ENCODE peak calls at places on chromosomes 7 and 10, in eight cellular contexts. W, E, F, Y, I, V, L and S are unnamed samples.

GRCh38 chr7:2843711-2844152 is 376 bp downstream of the GNA12 start:
- DNase-seq in W (no peak), F (peak), L (no peak), E (no peak), Y (no peak), V (no peak), I (no peak), S (no peak)

GRCh38 chr7:36670585-36671431 is 53.5 kb downstream of the AOAH start:
- DNase-seq in F (peak), V (no peak), W (peak), L (peak), Y (no peak), I (peak), E (no peak), S (peak)

GRCh38 chr7:52959878-52960660 is 75.4 kb upstream of the POM121L12 start:
- DNase-seq in E (no peak), I (no peak), Y (no peak), V (no peak), L (no peak), W (no peak), F (no peak), S (no peak)

GRCh38 chr7:113404245-113404644 is 285.9 kb upstream of the SMIM30 start:
- DNase-seq in W (no peak), L (no peak), Y (no peak), F (no peak), V (no peak), I (peak), E (no peak), S (no peak)

GRCh38 chr7:1432411-1433082 is 26.7 kb downstream of the MICALL2 start:
- DNase-seq in F (peak), V (peak), W (peak), I (peak), E (no peak), L (peak), Y (no peak), S (no peak)

GRCh38 chr7:100629117-100629711 is 12.1 kb downstream of the TFR2 start:
- DNase-seq in W (peak), Y (no peak), V (no peak), L (no peak), E (no peak), I (peak), F (no peak), S (no peak)

GRCh38 chr7:29156798-29157461 is 10.6 kb upstream of the CPVL start:
- DNase-seq in L (no peak), W (no peak), F (no peak), E (no peak), I (no peak), Y (no peak), V (no peak), S (no peak)

GRCh38 chr7:129169705-129170319 is 18.6 kb upstream of the SMO start:
- DNase-seq in L (no peak), F (no peak), V (no peak), W (no peak), I (no peak), E (no peak), Y (no peak), S (no peak)

GRCh38 chr10:64379898-64380297 is 858.7 kb downstream of the REEP3 start:
- DNase-seq in W (no peak), L (no peak), V (no peak), I (no peak), F (no peak), Y (no peak), E (no peak), S (no peak)

GRCh38 chr7:129949292-129950133 is 3.2 kb downstream of the UBE2H start:
- DNase-seq in F (peak), I (peak), V (no peak), W (peak), L (peak), Y (peak), E (no peak), S (no peak)

GRCh38 chr7:144834516-144835165 is 1.2 kb downstream of the TPK1 start:
- DNase-seq in I (peak), L (peak), E (no peak), Y (no peak), V (no peak), F (peak), W (peak), S (no peak)

DNA sequence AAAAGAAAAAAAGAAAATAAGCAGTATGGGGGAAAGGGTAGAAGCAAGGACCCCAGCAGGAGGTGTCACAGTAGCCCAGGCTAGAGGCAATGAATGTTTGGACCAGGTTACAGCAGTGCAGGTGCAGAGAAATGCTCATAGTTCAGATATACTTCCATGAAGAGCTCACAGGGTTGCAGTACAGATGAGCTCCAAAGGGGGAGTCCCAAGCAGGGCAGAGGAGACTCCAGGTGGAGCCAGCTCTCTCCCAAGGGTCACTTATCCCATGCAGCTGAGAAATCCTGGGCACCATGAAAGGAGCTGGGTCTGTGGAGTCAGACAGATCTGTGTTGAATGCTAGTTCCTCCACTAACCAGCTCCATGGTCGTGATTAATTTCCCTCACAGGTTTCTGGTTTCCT is 174.9 kb downstream of the C7orf25 start:
- DNase-seq in V (no peak), L (no peak), I (no peak), Y (no peak), E (no peak), W (no peak), F (no peak), S (no peak)
- TF ChIP-seq CTCF in V (no peak), L (no peak), I (peak), Y (no peak), E (no peak), W (no peak), F (peak), S (no peak)

GRCh38 chr7:151008511-151009323 is 15.6 kb downstream of the ATG9B start:
- DNase-seq in V (peak), W (peak), Y (no peak), I (peak), E (no peak), L (no peak), F (peak), S (no peak)

GRCh38 chr7:151006590-151007300 is 15.9 kb downstream of the NOS3 start:
- DNase-seq in L (no peak), E (no peak), V (no peak), W (no peak), F (no peak), Y (no peak), I (no peak), S (no peak)

GRCh38 chr7:151007469-151007898 is 16.7 kb downstream of the NOS3 start:
- DNase-seq in L (no peak), I (no peak), W (peak), Y (no peak), V (no peak), E (no peak), F (no peak), S (no peak)

GRCh38 chr7:151009340-151010001 is 14.8 kb downstream of the ATG9B start:
- DNase-seq in E (no peak), W (no peak), I (no peak), L (no peak), Y (no peak), F (no peak), V (no peak), S (no peak)

GRCh38 chr7:151008143-151008510 is 16.2 kb downstream of the ATG9B start:
- DNase-seq in V (no peak), W (peak), L (no peak), F (no peak), I (peak), Y (no peak), E (no peak), S (no peak)
- H3K4me3 ChIP-seq in V (peak), W (no peak), L (no peak), F (no peak), I (peak), Y (no peak), E (no peak), S (no peak)

GRCh38 chr10:129657297-129657974 is 190.4 kb downstream of the MGMT start:
- DNase-seq in F (no peak), Y (no peak), L (no peak), E (no peak), W (no peak), I (no peak), V (no peak), S (no peak)

GRCh38 chr10:129659881-129660280 is 192.8 kb downstream of the MGMT start:
- DNase-seq in V (no peak), L (no peak), E (no peak), Y (no peak), I (no peak), F (peak), W (no peak), S (no peak)

GRCh38 chr10:129655679-129656031 is 188.6 kb downstream of the MGMT start:
- DNase-seq in E (no peak), I (no peak), L (no peak), Y (no peak), V (no peak), F (no peak), W (no peak), S (no peak)

GRCh38 chr10:129656642-129657041 is 189.6 kb downstream of the MGMT start:
- DNase-seq in Y (no peak), L (no peak), F (no peak), W (no peak), I (no peak), V (no peak), E (no peak), S (no peak)

GRCh38 chr10:129658673-129659072 is 191.6 kb downstream of the MGMT start:
- DNase-seq in I (no peak), F (no peak), L (no peak), E (no peak), V (no peak), W (no peak), Y (no peak), S (no peak)
- TF ChIP-seq CTCF in I (no peak), F (peak), L (no peak), E (no peak), V (no peak), W (peak), Y (peak), S (peak)

GRCh38 chr7:35259555-35259954 is 5.7 kb upstream of the TBX20 start:
- DNase-seq in W (peak), F (no peak), Y (no peak), V (no peak), E (no peak), I (no peak), L (no peak), S (no peak)

GRCh38 chr7:35257251-35258124 is 3.6 kb upstream of the TBX20 start:
- DNase-seq in W (peak), F (no peak), Y (no peak), L (no peak), E (no peak), I (no peak), V (no peak), S (no peak)

GRCh38 chr7:35260254-35260653 is 6.4 kb upstream of the TBX20 start:
- DNase-seq in I (no peak), V (no peak), L (no peak), Y (no peak), W (no peak), F (no peak), E (no peak), S (no peak)

GRCh38 chr7:35258125-35258890 is 4.4 kb upstream of the TBX20 start:
- DNase-seq in F (no peak), Y (no peak), W (peak), L (no peak), I (no peak), E (no peak), V (no peak), S (no peak)

GRCh38 chr7:35258891-35259537 is 5.1 kb upstream of the TBX20 start:
- DNase-seq in L (no peak), V (no peak), W (no peak), Y (no peak), F (no peak), E (no peak), I (no peak), S (no peak)
- H3K4me3 ChIP-seq in L (no peak), V (no peak), W (no peak), Y (no peak), F (no peak), E (no peak), I (no peak), S (no peak)

DNA sequence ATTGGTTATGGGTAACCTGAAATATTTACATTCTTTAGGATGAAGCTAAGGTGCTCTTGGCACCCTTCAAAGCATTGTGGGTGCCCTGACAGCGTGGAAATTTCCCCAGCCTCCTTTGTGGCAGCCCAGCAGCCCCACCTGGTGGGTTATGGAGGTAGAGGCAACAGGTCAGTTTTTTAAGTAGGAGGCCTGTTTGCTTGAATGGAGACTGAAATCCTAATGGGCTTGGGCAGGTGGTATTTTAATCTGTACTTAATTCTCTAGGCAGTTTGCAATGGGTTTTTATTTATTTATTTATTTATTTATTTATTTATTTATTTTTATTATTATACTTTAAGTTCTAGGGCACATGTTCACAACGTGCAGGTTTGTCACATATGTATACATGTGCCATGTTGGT is 139.4 kb downstream of the EPC1 start:
- DNase-seq in L (peak), Y (no peak), W (peak), F (peak), V (peak), E (no peak), I (peak), S (peak)
- TF ChIP-seq CTCF in L (peak), Y (peak), W (peak), F (peak), V (peak), E (peak), I (peak), S (peak)

DNA sequence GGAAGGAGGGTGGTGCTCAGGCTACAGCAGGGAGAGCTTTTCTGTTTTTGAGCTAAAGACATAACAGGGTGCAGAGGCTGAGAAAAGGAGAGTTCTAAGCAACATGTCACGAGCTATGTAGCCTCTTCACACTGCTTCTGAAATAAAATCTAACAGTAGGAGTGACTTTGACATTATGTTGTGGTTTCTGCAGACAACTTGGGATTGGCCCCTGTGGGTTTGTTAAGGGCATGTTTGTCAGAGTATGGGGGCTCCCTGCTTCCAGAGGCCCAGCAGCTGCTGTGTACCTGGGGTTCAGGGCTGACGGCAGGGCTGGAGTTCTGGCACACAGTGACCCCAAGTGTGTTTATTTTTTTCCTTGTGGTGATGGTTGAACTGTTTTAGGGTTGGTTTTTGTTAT is 24.7 kb downstream of the MMRN2 start:
- DNase-seq in V (no peak), W (no peak), L (no peak), I (no peak), Y (no peak), F (no peak), E (no peak), S (no peak)
- H3K4me3 ChIP-seq in V (no peak), W (no peak), L (no peak), I (no peak), Y (no peak), F (no peak), E (no peak), S (no peak)

GRCh38 chr10:23693398-23693797 is 254.5 kb downstream of the OTUD1 start:
- DNase-seq in W (no peak), Y (no peak), E (no peak), V (no peak), L (no peak), F (no peak), I (no peak), S (no peak)
- TF ChIP-seq CTCF in W (no peak), Y (peak), E (no peak), V (no peak), L (no peak), F (no peak), I (no peak), S (no peak)

DNA sequence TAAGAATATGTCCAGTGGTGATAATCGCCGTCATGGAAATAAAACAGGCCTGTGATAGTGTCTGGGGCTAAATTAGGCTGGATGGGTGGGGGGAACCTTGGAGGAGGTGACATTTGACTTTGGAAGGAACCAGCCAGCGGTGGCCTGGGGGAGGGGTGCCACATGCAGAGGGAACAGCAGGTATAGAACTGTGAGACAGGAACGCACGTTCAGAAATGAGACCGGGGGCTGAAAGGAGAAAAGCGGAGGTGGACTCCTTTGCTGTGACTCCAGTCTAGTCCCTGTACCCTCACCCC is 2.6 kb upstream of the CYP26A1 start:
- DNase-seq in Y (no peak), W (no peak), I (no peak), F (no peak), V (no peak), L (no peak), E (no peak), S (no peak)
- H3K4me3 ChIP-seq in Y (no peak), W (no peak), I (no peak), F (no peak), V (no peak), L (no peak), E (no peak), S (no peak)

GRCh38 chr10:53997953-53998352 is 803.1 kb downstream of the PCDH15 start:
- DNase-seq in I (no peak), V (no peak), Y (no peak), L (no peak), E (no peak), W (no peak), F (no peak), S (no peak)
- TF ChIP-seq CTCF in I (no peak), V (no peak), Y (no peak), L (no peak), E (no peak), W (no peak), F (no peak), S (peak)

GRCh38 chr7:32070406-32071360 is at the start of gene PDE1C:
- DNase-seq in W (no peak), V (no peak), E (no peak), Y (no peak), I (no peak), F (peak), L (no peak), S (no peak)

GRCh38 chr7:32068411-32068905 is 1.7 kb downstream of the PDE1C start:
- DNase-seq in F (no peak), V (no peak), E (no peak), Y (no peak), L (no peak), W (no peak), I (no peak), S (no peak)

GRCh38 chr7:32071466-32072091 is 1.4 kb upstream of the PDE1C start:
- DNase-seq in L (no peak), Y (no peak), W (no peak), E (no peak), V (no peak), F (no peak), I (no peak), S (no peak)

GRCh38 chr7:32069251-32069650 is 956 bp downstream of the PDE1C start:
- DNase-seq in E (no peak), V (no peak), W (no peak), L (no peak), I (no peak), Y (no peak), F (no peak), S (no peak)

DNA sequence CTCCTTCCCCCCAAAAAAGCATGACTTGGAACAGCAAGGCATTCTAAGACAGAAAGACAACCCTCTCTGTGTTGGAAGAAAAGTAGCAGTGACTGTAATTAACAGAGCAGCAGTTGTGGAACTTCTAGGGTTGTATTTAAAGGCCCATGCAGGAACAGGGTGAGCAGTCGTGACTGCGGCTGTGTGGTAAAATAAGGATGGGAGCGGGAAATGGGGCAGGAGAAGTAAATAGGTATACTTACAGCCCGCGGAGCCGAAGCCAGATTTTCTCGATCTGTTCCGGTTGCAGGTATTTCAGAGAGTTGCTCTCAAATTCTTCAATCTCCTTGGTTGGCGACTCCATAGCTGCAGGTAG is 179 bp downstream of the PDE1C start:
- DNase-seq in E (no peak), L (no peak), Y (no peak), W (no peak), V (no peak), F (no peak), I (no peak), S (no peak)
- H3K4me3 ChIP-seq in E (peak), L (peak), Y (peak), W (peak), V (peak), F (peak), I (no peak), S (no peak)